ENCODE peak calls at places on chromosomes 2 and 18, in ten cellular contexts. M, F, S, T, V, Z, C, P, R and J are unnamed samples.

GRCh38 chr18:55419132-55419938 is 168.7 kb downstream of the TCF4 start:
- DNase-seq in M (no peak), F (no peak), S (no peak), T (no peak), V (no peak), Z (no peak), C (no peak), P (no peak), R (no peak), J (no peak)

GRCh38 chr2:102749938-102750337 is 11.9 kb upstream of the TMEM182 start:
- DNase-seq in M (no peak), F (no peak), S (no peak), T (no peak), V (no peak), Z (no peak), C (no peak), P (no peak), R (no peak), J (no peak)

GRCh38 chr2:241678307-241678706 is 8.3 kb downstream of the DTYMK start:
- DNase-seq in M (no peak), F (no peak), S (no peak), T (no peak), V (no peak), Z (no peak), C (no peak), P (no peak), R (no peak), J (no peak)

GRCh38 chr2:133837441-133838090 is 269.3 kb upstream of the NCKAP5 start:
- DNase-seq in M (no peak), F (no peak), S (no peak), T (no peak), V (no peak), Z (no peak), C (no peak), P (no peak), R (peak; percentile 75), J (no peak)

GRCh38 chr18:47191956-47192355 is 15.8 kb upstream of the IER3IP1 start:
- DNase-seq in M (peak; percentile 24), F (no peak), S (peak; percentile 9), T (no peak), V (no peak), Z (no peak), C (no peak), P (no peak), R (peak; percentile 50), J (peak; percentile 32)

GRCh38 chr2:178271629-178272333 is 77.5 kb downstream of the OSBPL6 start:
- DNase-seq in M (no peak), F (no peak), S (no peak), T (no peak), V (no peak), Z (no peak), C (no peak), P (no peak), R (peak; percentile 87), J (no peak)

GRCh38 chr2:45918816-45919655 is 267.6 kb downstream of the PRKCE start:
- DNase-seq in M (no peak), F (no peak), S (no peak), T (no peak), V (no peak), Z (no peak), C (no peak), P (no peak), R (no peak), J (no peak)

GRCh38 chr2:195503208-195503607 is 153.8 kb upstream of the SLC39A10 start:
- DNase-seq in M (no peak), F (no peak), S (no peak), T (peak; percentile 2), V (no peak), Z (no peak), C (no peak), P (no peak), R (no peak), J (no peak)

GRCh38 chr2:11679016-11679415 is 9.0 kb upstream of the NTSR2 start:
- DNase-seq in M (no peak), F (no peak), S (no peak), T (no peak), V (no peak), Z (no peak), C (no peak), P (no peak), R (no peak), J (no peak)

GRCh38 chr2:95301876-95302641 is 4.9 kb downstream of the KCNIP3 start:
- DNase-seq in M (no peak), F (no peak), S (no peak), T (no peak), V (no peak), Z (no peak), C (no peak), P (no peak), R (no peak), J (no peak)

GRCh38 chr2:230666446-230666845 is 46.2 kb upstream of the CAB39 start:
- DNase-seq in M (no peak), F (no peak), S (no peak), T (no peak), V (no peak), Z (no peak), C (no peak), P (no peak), R (no peak), J (no peak)

GRCh38 chr2:231615058-231615671 is 22.5 kb downstream of the TEX44 start:
- DNase-seq in M (no peak), F (no peak), S (no peak), T (no peak), V (no peak), Z (no peak), C (no peak), P (no peak), R (no peak), J (no peak)

GRCh38 chr2:1744151-1744445 is 217 bp downstream of the PXDN start:
- DNase-seq in M (peak; percentile 31), F (no peak), S (no peak), T (no peak), V (peak; percentile 61), Z (no peak), C (no peak), P (no peak), R (no peak), J (no peak)

GRCh38 chr2:76197842-76198448 is 487.2 kb upstream of the GCFC2 start:
- DNase-seq in M (peak; percentile 79), F (no peak), S (peak; percentile 34), T (no peak), V (peak; percentile 64), Z (peak; percentile 48), C (no peak), P (peak; percentile 22), R (peak; percentile 69), J (peak; percentile 72)

GRCh38 chr2:224101820-224102630 is 62.9 kb upstream of the SERPINE2 start:
- DNase-seq in M (peak; percentile 60), F (no peak), S (peak; percentile 97), T (no peak), V (no peak), Z (no peak), C (no peak), P (peak; percentile 73), R (peak; percentile 99), J (no peak)

GRCh38 chr2:172931256-172931894 is 144.3 kb upstream of the MAP3K20 start:
- DNase-seq in M (peak; percentile 38), F (no peak), S (no peak), T (no peak), V (peak; percentile 44), Z (no peak), C (no peak), P (no peak), R (peak; percentile 43), J (no peak)

GRCh38 chr2:26555246-26556133 is 77.6 kb upstream of the OTOF start:
- DNase-seq in M (peak; percentile 37), F (no peak), S (no peak), T (no peak), V (no peak), Z (no peak), C (no peak), P (no peak), R (no peak), J (peak; percentile 25)

GRCh38 chr18:10015941-10016819 is 102.4 kb downstream of the VAPA start:
- DNase-seq in M (no peak), F (no peak), S (peak; percentile 79), T (no peak), V (no peak), Z (no peak), C (no peak), P (peak; percentile 88), R (peak; percentile 97), J (no peak)

GRCh38 chr2:69154031-69154430 is 141.1 kb downstream of the ANTXR1 start:
- DNase-seq in M (no peak), F (no peak), S (no peak), T (no peak), V (no peak), Z (no peak), C (no peak), P (no peak), R (peak; percentile 61), J (no peak)

GRCh38 chr2:6888724-6889123 is 11.1 kb downstream of the RSAD2 start:
- DNase-seq in M (no peak), F (no peak), S (no peak), T (no peak), V (no peak), Z (no peak), C (no peak), P (no peak), R (no peak), J (no peak)

GRCh38 chr2:192190474-192190873 is 4.3 kb downstream of the TMEFF2 start:
- DNase-seq in M (peak; percentile 41), F (no peak), S (no peak), T (no peak), V (no peak), Z (no peak), C (no peak), P (no peak), R (peak; percentile 66), J (peak; percentile 20)

GRCh38 chr2:158729873-158730620 is 65.1 kb upstream of the DAPL1 start:
- DNase-seq in M (no peak), F (no peak), S (no peak), T (no peak), V (no peak), Z (no peak), C (no peak), P (no peak), R (no peak), J (no peak)

GRCh38 chr2:65299246-65299645 is 71.6 kb downstream of the ACTR2 start:
- DNase-seq in M (no peak), F (no peak), S (no peak), T (no peak), V (no peak), Z (no peak), C (no peak), P (peak; percentile 29), R (peak; percentile 84), J (no peak)

GRCh38 chr2:62604336-62604735 is 98.3 kb upstream of the TMEM17 start:
- DNase-seq in M (peak; percentile 36), F (no peak), S (no peak), T (no peak), V (no peak), Z (no peak), C (no peak), P (no peak), R (peak; percentile 27), J (no peak)

GRCh38 chr2:207115715-207116364 is 49.9 kb downstream of the KLF7 start:
- DNase-seq in M (no peak), F (no peak), S (no peak), T (no peak), V (no peak), Z (no peak), C (no peak), P (no peak), R (peak; percentile 65), J (no peak)